ENCODE peak calls at places on chromosomes 3 and 15, in five cellular contexts. D, Z, W, C and M are unnamed samples.

GRCh38 chr3:39180546-39181346 is 11.6 kb downstream of the XIRP1 start:
- DNase-seq in C (peak), W (peak), D (peak), Z (peak), M (peak)

GRCh38 chr15:97114900-97115763 is 784.6 kb downstream of the NR2F2 start:
- DNase-seq in C (no peak), D (no peak), W (no peak), Z (no peak), M (no peak)

GRCh38 chr3:82816086-82816485 is 1054.6 kb upstream of the GBE1 start:
- DNase-seq in D (no peak), C (no peak), W (no peak), Z (no peak), M (no peak)

GRCh38 chr3:42042747-42043115 is 48.4 kb upstream of the TRAK1 start:
- DNase-seq in C (no peak), D (no peak), W (no peak), Z (no peak), M (peak)

GRCh38 chr3:82461049-82461889 is 699.8 kb upstream of the GBE1 start:
- DNase-seq in C (no peak), Z (no peak), D (no peak), W (no peak), M (no peak)

GRCh38 chr3:38497026-38497425 is 886 bp downstream of the EXOG start:
- DNase-seq in Z (no peak), W (no peak), C (no peak), D (no peak), M (no peak)

GRCh38 chr3:111981457-111981763 is 2.6 kb downstream of the ABHD10 start:
- DNase-seq in Z (no peak), D (no peak), W (no peak), C (no peak), M (no peak)

GRCh38 chr3:150177673-150178378 is 207.1 kb upstream of the PFN2 start:
- DNase-seq in Z (no peak), D (no peak), C (no peak), W (peak), M (no peak)

GRCh38 chr3:124995460-124995994 is 60.3 kb downstream of the HEG1 start:
- DNase-seq in C (peak), Z (no peak), D (peak), W (peak), M (peak)

GRCh38 chr3:3023106-3023505 is 87.1 kb downstream of the IL5RA start:
- DNase-seq in Z (no peak), W (no peak), C (no peak), D (no peak), M (no peak)

GRCh38 chr15:61137139-61137792 is 91.8 kb downstream of the RORA start:
- DNase-seq in W (no peak), D (no peak), Z (no peak), C (no peak), M (no peak)

GRCh38 chr15:68052431-68052830 is 1.7 kb upstream of the PIAS1 start:
- DNase-seq in C (no peak), W (no peak), Z (no peak), D (no peak), M (no peak)

GRCh38 chr3:14203521-14204079 is 25.0 kb downstream of the LSM3 start:
- DNase-seq in C (peak), Z (no peak), D (no peak), W (peak), M (peak)

GRCh38 chr15:58566029-58566428 is 134.2 kb downstream of the LIPC start:
- DNase-seq in Z (no peak), D (no peak), W (no peak), C (no peak), M (no peak)
- TF ChIP-seq CTCF in Z (no peak), D (no peak), W (no peak), C (no peak), M (no peak)

DNA sequence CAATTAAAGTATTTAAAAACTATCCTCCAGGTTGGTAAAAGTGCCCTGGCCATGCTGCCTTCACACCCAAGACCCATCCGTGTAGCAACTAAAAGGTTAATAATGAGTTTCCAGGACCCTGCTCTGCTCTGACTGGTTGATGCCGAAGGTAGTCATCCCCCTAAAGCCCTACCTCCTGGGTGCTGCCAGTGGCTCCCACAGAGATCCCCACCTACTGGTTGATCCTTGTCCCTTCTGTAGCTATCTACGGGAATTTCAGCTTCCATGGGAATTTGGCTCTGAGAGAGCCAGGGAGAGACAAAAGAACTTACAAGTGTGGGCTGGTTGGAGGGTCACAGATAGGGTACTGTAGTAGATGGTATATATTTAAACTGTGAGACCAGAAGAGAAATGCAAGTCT is 110.6 kb upstream of the NANOGP8 start:
- DNase-seq in Z (no peak), W (no peak), C (no peak), D (no peak), M (no peak)
- TF ChIP-seq CTCF in Z (no peak), W (no peak), C (no peak), D (no peak), M (no peak)

GRCh38 chr3:183897606-183898384 is 13.1 kb upstream of the PARL start:
- DNase-seq in Z (no peak), C (no peak), W (no peak), D (no peak), M (no peak)
- TF ChIP-seq CTCF in Z (no peak), C (no peak), W (no peak), D (no peak), M (no peak)

GRCh38 chr3:53044371-53045106 is 1.3 kb downstream of the SFMBT1 start:
- DNase-seq in C (peak), Z (peak), W (no peak), D (no peak), M (no peak)
- TF ChIP-seq CTCF in C (no peak), Z (no peak), W (no peak), D (no peak), M (no peak)

GRCh38 chr15:77819271-77819806 is 186.6 kb upstream of the LINGO1 start:
- DNase-seq in W (no peak), D (no peak), Z (no peak), C (no peak), M (peak)

GRCh38 chr15:77821188-77821958 is 188.7 kb upstream of the LINGO1 start:
- DNase-seq in C (peak), W (peak), D (no peak), Z (peak), M (peak)

GRCh38 chr15:77818484-77819270 is 186.0 kb upstream of the LINGO1 start:
- DNase-seq in C (no peak), D (no peak), W (no peak), Z (no peak), M (no peak)

GRCh38 chr15:77821959-77822256 is 189.2 kb upstream of the LINGO1 start:
- DNase-seq in D (no peak), W (no peak), C (no peak), Z (no peak), M (no peak)

DNA sequence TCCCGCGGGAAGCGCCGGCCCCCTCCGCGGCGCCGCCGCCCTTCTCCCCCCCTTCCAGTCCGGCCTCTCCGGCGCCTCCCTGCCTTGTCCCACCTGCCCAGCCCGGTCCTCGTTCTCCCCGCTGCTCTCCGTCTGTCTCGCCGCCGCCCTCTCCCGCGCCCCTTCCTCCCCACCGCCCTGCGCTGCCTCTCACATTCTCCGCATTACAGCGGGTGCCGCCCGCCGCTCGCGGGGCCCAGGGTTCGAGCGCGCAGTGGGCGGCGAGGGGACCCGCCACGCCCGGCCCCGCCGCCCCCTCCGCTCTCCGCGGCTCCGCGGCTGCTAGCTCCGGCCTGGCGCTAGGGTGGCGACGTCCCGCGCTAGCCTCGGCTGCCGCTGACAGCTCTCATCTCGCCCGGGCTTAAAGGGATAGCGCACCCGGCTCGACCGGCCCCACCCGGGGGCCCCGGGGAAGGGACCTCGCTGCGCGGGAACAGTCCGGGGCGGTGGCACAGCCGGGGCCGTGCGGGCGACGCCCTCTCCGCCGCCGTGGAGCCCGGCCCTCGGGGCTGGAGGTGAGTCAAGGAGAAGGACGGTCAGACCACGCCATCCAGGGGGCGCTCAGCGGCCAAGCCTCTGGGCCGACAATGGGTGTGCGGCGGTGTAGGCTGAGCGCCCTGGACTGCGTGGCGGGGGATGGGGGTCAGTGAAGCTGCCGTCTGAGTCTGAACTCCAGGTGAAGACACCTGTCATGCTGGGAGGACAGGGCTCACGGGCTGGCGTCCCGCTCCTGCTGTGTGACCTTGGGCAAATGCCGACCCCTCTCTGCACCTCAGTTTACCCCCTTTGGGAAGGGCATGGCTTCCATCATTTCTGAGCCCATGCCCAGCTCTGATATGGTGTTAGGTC is 187.4 kb upstream of the LINGO1 start:
- DNase-seq in D (peak), Z (no peak), C (no peak), W (no peak), M (no peak)
- TF ChIP-seq CTCF in D (no peak), Z (no peak), C (no peak), W (peak), M (peak)

GRCh38 chr15:40269604-40270003 is 13.3 kb downstream of the ANKRD63 start:
- DNase-seq in C (no peak), D (no peak), W (no peak), Z (no peak), M (no peak)
- TF ChIP-seq CTCF in C (no peak), D (no peak), W (no peak), Z (no peak), M (no peak)